ENCODE peak calls at places on chromosome 17, in eight cellular contexts. M, V, Z, J, D, X, H and W are unnamed samples.

GRCh38 chr17:7656958-7657715 is 6.4 kb downstream of the ATP1B2 start:
- DNase-seq in M (no peak), V (no peak), Z (no peak), J (no peak), D (peak), X (no peak), H (no peak), W (no peak)

GRCh38 chr17:4675791-4676190 is 28.1 kb downstream of the PELP1 start:
- DNase-seq in M (no peak), V (no peak), Z (no peak), J (no peak), D (no peak), X (no peak), H (no peak), W (no peak)

GRCh38 chr17:33045236-33045635 is 53.6 kb downstream of the SPACA3 start:
- DNase-seq in M (no peak), V (no peak), Z (no peak), J (no peak), D (no peak), X (no peak), H (no peak), W (no peak)

GRCh38 chr17:27256225-27257030 is 37.5 kb upstream of the WSB1 start:
- DNase-seq in M (no peak), V (no peak), Z (no peak), J (no peak), D (no peak), X (no peak), H (peak), W (no peak)

GRCh38 chr17:45108595-45109521 is 23.5 kb downstream of the PLCD3 start:
- DNase-seq in M (no peak), V (no peak), Z (no peak), J (no peak), D (no peak), X (no peak), H (no peak), W (no peak)

GRCh38 chr17:61335845-61336655 is 63.6 kb upstream of the TBX2 start:
- DNase-seq in M (no peak), V (no peak), Z (no peak), J (peak), D (no peak), X (no peak), H (no peak), W (no peak)

GRCh38 chr17:8253801-8254200 is 4.7 kb downstream of the PFAS start:
- DNase-seq in M (peak), V (no peak), Z (no peak), J (peak), D (no peak), X (no peak), H (no peak), W (no peak)

GRCh38 chr17:45230787-45231480 is 9.2 kb downstream of the FMNL1 start:
- DNase-seq in M (peak), V (no peak), Z (no peak), J (no peak), D (peak), X (no peak), H (no peak), W (no peak)

GRCh38 chr17:33292184-33292980 is 713 bp downstream of the ASIC2 start:
- DNase-seq in M (peak), V (no peak), Z (no peak), J (no peak), D (peak), X (no peak), H (no peak), W (no peak)

GRCh38 chr17:1515640-1516402 is 591 bp downstream of the INPP5K start:
- DNase-seq in M (peak), V (peak), Z (no peak), J (peak), D (peak), X (peak), H (peak), W (peak)

GRCh38 chr17:72145972-72146755 is 25.3 kb downstream of the SOX9 start:
- DNase-seq in M (no peak), V (no peak), Z (no peak), J (no peak), D (no peak), X (no peak), H (no peak), W (peak)